ENCODE peak calls at places on chromosomes 5 and 9, in six cellular contexts. O is head of caudate nucleus, S is pons, I is NCI-H2107, F is suprapubic skin, G is psoas muscle. A is an unnamed sample.
A peak's percentile ranks its signal among the peaks of the same experiment; 100 is the strongest.

GRCh38 chr5:10538103-10538788 is 25.6 kb upstream of the ANKRD33B start:
- DNase-seq in F (no peak), G (no peak), S (no peak), O (peak; percentile 73), I (no peak), A (peak; percentile 25)

GRCh38 chr5:52010430-52010829 is 627.2 kb downstream of the ISL1 start:
- DNase-seq in F (no peak), I (no peak), S (no peak), G (no peak), O (no peak), A (no peak)

GRCh38 chr9:114953917-114954316 is 23.5 kb upstream of the TNFSF8 start:
- DNase-seq in G (no peak), I (no peak), O (no peak), S (peak; percentile 72), F (peak; percentile 66), A (no peak)

GRCh38 chr5:17444496-17444895 is 53.5 kb upstream of the TAF11L2 start:
- DNase-seq in G (no peak), F (no peak), O (no peak), S (no peak), I (no peak), A (no peak)

GRCh38 chr9:120708526-120709224 is 5.6 kb downstream of the MEGF9 start:
- DNase-seq in S (no peak), F (no peak), O (no peak), G (no peak), I (no peak), A (no peak)

GRCh38 chr5:308672-309271 is 12.7 kb upstream of the AHRR start:
- DNase-seq in G (no peak), O (no peak), I (no peak), S (no peak), F (peak; percentile 40), A (no peak)

GRCh38 chr5:124263680-124264491 is 482.6 kb downstream of the ZNF608 start:
- DNase-seq in S (peak; percentile 94), F (no peak), I (no peak), O (peak; percentile 37), G (no peak), A (no peak)

GRCh38 chr5:59062986-59063683 is 480.3 kb downstream of the RAB3C start:
- DNase-seq in I (no peak), O (no peak), S (no peak), F (no peak), G (no peak), A (no peak)

GRCh38 chr5:14399054-14399657 is 182.4 kb upstream of the OTULINL start:
- DNase-seq in I (no peak), G (no peak), S (peak; percentile 79), O (no peak), F (no peak), A (peak; percentile 83)

GRCh38 chr5:108380531-108381021 is 1.3 kb downstream of the FBXL17 start:
- DNase-seq in I (no peak), F (peak; percentile 74), O (no peak), G (peak; percentile 50), S (no peak), A (no peak)

GRCh38 chr9:88746029-88746743 is 211.2 kb downstream of the NXNL2 start:
- DNase-seq in F (no peak), I (no peak), S (no peak), O (no peak), G (peak; percentile 59), A (no peak)

GRCh38 chr5:73182282-73182681 is 9.3 kb downstream of the TMEM174 start:
- DNase-seq in F (no peak), G (no peak), O (no peak), I (no peak), S (no peak), A (no peak)

GRCh38 chr9:121684381-121685145 is 33.1 kb downstream of the DAB2IP start:
- DNase-seq in G (peak; percentile 47), F (no peak), O (peak; percentile 35), S (no peak), I (no peak), A (no peak)

GRCh38 chr9:134263575-134263974 is 62.7 kb upstream of the RXRA start:
- DNase-seq in F (no peak), G (no peak), S (no peak), O (no peak), I (no peak), A (no peak)

GRCh38 chr9:124389146-124389939 is 25.9 kb downstream of the PSMB7 start:
- DNase-seq in S (no peak), I (peak; percentile 22), O (no peak), G (no peak), F (no peak), A (no peak)

GRCh38 chr9:37996050-37996811 is 72.8 kb downstream of the SHB start:
- DNase-seq in I (no peak), G (no peak), S (peak; percentile 55), F (no peak), O (no peak), A (no peak)

GRCh38 chr5:98173334-98173733 is 600.1 kb upstream of the RGMB start:
- DNase-seq in O (no peak), G (no peak), S (no peak), I (no peak), F (no peak), A (no peak)

GRCh38 chr9:124105266-124105665 is 93.7 kb downstream of the LHX2 start:
- DNase-seq in F (no peak), S (no peak), G (no peak), O (no peak), I (no peak), A (no peak)

GRCh38 chr9:3848445-3849114 is 322.8 kb upstream of the RFX3 start:
- DNase-seq in S (peak; percentile 15), G (no peak), I (no peak), O (no peak), F (no peak), A (peak; percentile 46)

GRCh38 chr9:114694719-114695269 is 12.8 kb upstream of the TEX48 start:
- DNase-seq in F (no peak), I (no peak), O (no peak), G (no peak), S (no peak), A (no peak)

GRCh38 chr9:90942555-90942954 is 140.9 kb downstream of the SYK start:
- DNase-seq in O (no peak), S (no peak), I (no peak), G (no peak), F (no peak), A (no peak)

GRCh38 chr5:111676926-111677415 is 80.0 kb downstream of the NREP start:
- DNase-seq in G (no peak), I (no peak), O (no peak), S (no peak), F (no peak), A (no peak)

GRCh38 chr9:20262611-20263010 is 359.7 kb downstream of the MLLT3 start:
- DNase-seq in F (no peak), I (no peak), G (no peak), O (no peak), S (no peak), A (peak; percentile 6)

GRCh38 chr5:170749911-170750431 is 33.6 kb upstream of the GABRP start:
- DNase-seq in G (no peak), O (no peak), F (no peak), I (no peak), S (no peak), A (no peak)

GRCh38 chr5:179266291-179267070 is 78.8 kb downstream of the ADAMTS2 start:
- DNase-seq in O (no peak), G (peak; percentile 16), F (peak; percentile 57), S (no peak), I (no peak), A (no peak)

GRCh38 chr9:114777841-114778240 is 28.0 kb downstream of the TNFSF15 start:
- DNase-seq in I (no peak), O (no peak), G (no peak), S (no peak), F (no peak), A (no peak)

GRCh38 chr9:14198544-14199510 is 115.1 kb downstream of the NFIB start:
- DNase-seq in G (peak; percentile 74), F (peak; percentile 79), O (peak; percentile 60), S (peak; percentile 78), I (no peak), A (peak; percentile 98)

GRCh38 chr5:124889522-124889828 is 143.0 kb upstream of the ZNF608 start:
- DNase-seq in S (no peak), I (no peak), O (no peak), F (no peak), G (no peak), A (no peak)

GRCh38 chr5:110345623-110346022 is 380.8 kb downstream of the TMEM232 start:
- DNase-seq in S (no peak), I (no peak), G (no peak), F (no peak), O (no peak), A (no peak)

GRCh38 chr9:111094433-111095421 is 56.5 kb upstream of the LPAR1 start:
- DNase-seq in I (no peak), F (peak; percentile 67), S (peak; percentile 49), G (peak; percentile 22), O (no peak), A (no peak)